ENCODE peak calls at places on chromosomes 13 and 19, in four cellular contexts. I is mesendoderm, F is IMR-90, N is neuronal stem cell. J is an unnamed sample.
A peak's percentile ranks its signal among the peaks of the same experiment; 100 is the strongest.

GRCh38 chr13:41139296-41139966 is 6.8 kb upstream of the KBTBD6 start:
- DNase-seq in I (no peak), F (peak; percentile 66), N (no peak), J (no peak)

GRCh38 chr13:45331123-45331619 is 9.8 kb downstream of the TPT1 start:
- DNase-seq in I (no peak), F (no peak), N (no peak), J (no peak)

GRCh38 chr19:15297416-15298224 is 34.7 kb downstream of the BRD4 start:
- DNase-seq in I (peak; percentile 90), F (peak; percentile 83), N (no peak), J (no peak)

GRCh38 chr13:37534181-37534580 is 64.4 kb downstream of the POSTN start:
- DNase-seq in I (no peak), F (peak; percentile 95), N (no peak), J (no peak)

GRCh38 chr13:41150058-41150457 is 17.5 kb upstream of the KBTBD6 start:
- DNase-seq in I (no peak), F (no peak), N (no peak), J (no peak)

GRCh38 chr13:80341098-80341701 is at the start of gene SPRY2:
- DNase-seq in I (peak; percentile 99), F (peak; percentile 96), N (peak; percentile 93), J (peak; percentile 89)

GRCh38 chr19:49441960-49442350 is 628 bp upstream of the SLC17A7 start:
- DNase-seq in I (no peak), F (no peak), N (no peak), J (no peak)

GRCh38 chr19:5095568-5095850 is 126.6 kb downstream of the KDM4B start:
- DNase-seq in I (no peak), F (no peak), N (no peak), J (no peak)

GRCh38 chr13:110616103-110617101 is 1.1 kb downstream of the NAXD start:
- DNase-seq in I (peak; percentile 55), F (peak; percentile 72), N (peak; percentile 26), J (no peak)

GRCh38 chr13:42875448-42876269 is 94.3 kb downstream of the FAM216B start:
- DNase-seq in I (peak; percentile 84), F (peak; percentile 54), N (peak; percentile 30), J (peak; percentile 43)

GRCh38 chr19:55088543-55089265 is 13.0 kb downstream of the EPS8L1 start:
- DNase-seq in I (peak; percentile 85), F (peak; percentile 43), N (peak; percentile 92), J (peak; percentile 99)

GRCh38 chr13:87999791-88000190 is 328.6 kb downstream of the SLITRK5 start:
- DNase-seq in I (peak; percentile 41), F (no peak), N (no peak), J (no peak)

GRCh38 chr19:1068111-1069001 is 1.4 kb downstream of the ARHGAP45 start:
- DNase-seq in I (no peak), F (no peak), N (no peak), J (no peak)

GRCh38 chr13:65966991-65967451 is 1263.1 kb downstream of the PCDH9 start:
- DNase-seq in I (peak; percentile 92), F (peak; percentile 45), N (no peak), J (no peak)

GRCh38 chr19:6076675-6077463 is 33.4 kb downstream of the RFX2 start:
- DNase-seq in I (no peak), F (peak; percentile 91), N (no peak), J (no peak)

GRCh38 chr19:57363734-57364181 is 407 bp downstream of the TRAPPC2B start:
- DNase-seq in I (no peak), F (peak; percentile 12), N (no peak), J (no peak)
- H2BK120ac ChIP-seq in I (no peak overlapping the region), F (no peak overlapping the region), N (no peak overlapping the region), J (no peak overlapping the region)

DNA sequence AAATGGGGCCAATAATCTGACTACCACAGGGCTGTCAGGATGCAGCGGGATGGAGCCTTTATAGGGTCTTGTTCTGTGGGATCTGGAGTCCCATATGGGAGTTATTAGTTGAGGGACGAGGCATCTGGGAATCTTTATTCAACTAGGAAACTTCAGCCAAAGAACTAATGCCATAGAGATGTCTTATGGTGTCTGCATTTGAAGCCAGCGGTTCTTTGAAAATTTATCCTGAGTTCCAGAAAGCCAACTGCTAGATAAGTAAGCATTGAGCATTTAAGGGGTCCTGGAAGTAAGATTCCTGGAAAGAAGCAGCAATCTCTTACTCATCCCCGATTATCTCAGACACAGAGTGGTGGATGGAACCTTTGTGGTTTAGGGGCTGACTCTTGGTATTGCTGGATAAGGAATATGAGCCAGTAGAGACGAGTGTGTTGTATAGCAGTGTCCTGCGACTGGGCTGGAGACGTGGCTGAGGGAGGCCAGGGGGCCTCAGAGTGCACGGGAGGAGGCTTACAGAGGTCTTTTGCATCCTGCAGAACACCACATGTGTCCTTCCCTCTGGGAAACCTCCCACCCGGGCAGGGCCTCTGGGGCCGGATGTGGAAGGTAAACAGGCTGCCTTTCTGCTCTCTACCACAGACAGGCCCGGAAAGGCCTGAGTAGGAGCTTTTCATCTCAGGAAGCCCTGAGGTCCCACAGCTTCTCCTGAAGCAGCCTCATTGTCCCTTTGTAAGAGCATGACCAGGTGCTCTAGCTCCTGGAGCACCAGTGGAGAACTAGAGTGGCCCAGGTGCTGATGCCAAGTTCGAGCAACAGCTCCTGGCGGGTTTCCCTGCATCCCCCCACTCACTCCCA is 28.8 kb downstream of the ACTN4 start:
- DNase-seq in I (no peak), F (peak; percentile 78), N (no peak), J (no peak)
- H2BK120ac ChIP-seq in I (no peak overlapping the region), F (peak overlapping the region; percentile 74), N (no peak overlapping the region), J (no peak overlapping the region)

DNA sequence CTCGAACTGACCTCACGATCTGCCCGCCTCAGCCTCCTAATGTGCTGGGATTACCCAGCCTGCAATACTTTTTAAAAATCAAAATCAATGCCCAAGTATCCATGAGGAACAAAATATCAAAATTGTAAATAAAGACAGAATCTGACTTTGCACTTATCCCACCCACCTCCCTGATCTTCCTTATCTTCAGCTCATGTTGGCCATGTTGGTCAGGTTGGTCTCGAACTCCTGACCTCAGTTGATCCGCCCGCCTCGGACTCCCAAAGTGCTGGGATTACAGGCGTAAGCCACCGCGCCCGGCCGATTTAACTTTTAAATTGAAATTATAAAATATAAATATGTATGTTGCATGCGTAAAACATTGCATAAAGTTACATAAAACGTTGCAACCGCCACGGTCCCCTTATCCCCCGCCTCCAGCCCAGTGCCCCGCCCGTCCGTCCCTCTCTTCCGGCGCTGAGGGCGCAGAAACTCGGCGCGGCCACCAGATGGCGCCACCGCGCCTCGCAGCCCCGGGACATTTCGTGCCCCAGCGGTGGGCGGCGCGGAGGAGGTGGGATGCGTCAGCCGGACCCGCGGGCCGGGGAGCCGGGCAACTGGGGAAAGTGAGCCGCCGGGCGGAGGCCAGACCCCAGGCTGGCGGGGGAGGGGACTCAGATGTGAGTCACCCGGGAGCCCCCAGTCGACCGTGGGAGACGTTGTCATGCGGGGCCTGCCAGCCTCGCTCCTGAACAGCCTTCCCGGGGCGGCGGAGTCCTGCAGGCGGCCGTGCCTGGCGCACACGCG is 1.5 kb upstream of the GADD45B start:
- DNase-seq in I (peak; percentile 95), F (peak; percentile 87), N (peak; percentile 88), J (no peak)
- H2BK120ac ChIP-seq in I (no peak overlapping the region), F (peak overlapping the region; percentile 74), N (no peak overlapping the region), J (peak overlapping the region; percentile 18)

GRCh38 chr13:39462906-39463305 is 140.1 kb downstream of the LHFPL6 start:
- DNase-seq in I (no peak), F (no peak), N (no peak), J (no peak)
- H2BK120ac ChIP-seq in I (no peak overlapping the region), F (peak overlapping the region; percentile 37), N (no peak overlapping the region), J (no peak overlapping the region)

GRCh38 chr19:18587962-18588610 is 512 bp upstream of the REX1BD start:
- DNase-seq in I (no peak), F (no peak), N (no peak), J (no peak)
- H2BK120ac ChIP-seq in I (no peak overlapping the region), F (peak overlapping the region; percentile 8), N (no peak overlapping the region), J (no peak overlapping the region)

DNA sequence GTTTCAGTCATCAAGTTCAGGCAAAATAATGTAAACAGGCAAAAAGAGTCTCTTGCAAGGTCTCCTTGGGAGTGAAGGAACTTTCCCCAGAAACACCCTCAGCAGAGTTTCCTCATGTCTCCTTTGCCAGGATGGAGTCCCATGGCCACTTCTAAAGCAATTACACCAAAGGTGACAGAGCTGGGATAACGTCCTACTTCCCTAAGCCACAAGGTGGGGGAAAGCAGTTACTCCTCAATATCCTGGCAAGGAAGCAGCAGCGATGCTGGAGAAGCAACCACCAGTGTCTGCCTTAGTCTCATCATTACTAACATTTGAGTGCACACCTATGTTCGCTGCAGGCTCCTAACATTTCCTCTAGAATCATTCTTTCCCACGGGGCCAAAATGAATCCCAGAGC is 88.6 kb downstream of the UBL3 start:
- DNase-seq in I (peak; percentile 55), F (no peak), N (no peak), J (no peak)
- H2BK120ac ChIP-seq in I (no peak overlapping the region), F (no peak overlapping the region), N (no peak overlapping the region), J (no peak overlapping the region)